ENCODE peak calls at places on chromosome 5, in seven cellular contexts. X is HFFc6; N is CD4-positive, alpha-beta T cell; P is mammary epithelial cell; B is fibroblast of mammary gland; W is kidney epithelial cell; F is tibial artery. O is an unnamed sample.

GRCh38 chr5:848671-849111 is 2.1 kb downstream of the ZDHHC11 start:
- DNase-seq in X (no peak), N (no peak), P (no peak), B (no peak), W (no peak), F (peak), O (peak)

GRCh38 chr5:177315411-177315810 is 3.7 kb upstream of the MXD3 start:
- DNase-seq in X (no peak), N (no peak), P (no peak), B (no peak), W (no peak), F (no peak), O (peak)

GRCh38 chr5:58040851-58041250 is 419.0 kb downstream of the PLK2 start:
- DNase-seq in X (no peak), N (no peak), P (no peak), B (no peak), W (no peak), F (no peak), O (no peak)

GRCh38 chr5:67879619-67880357 is 335.8 kb upstream of the PIK3R1 start:
- DNase-seq in X (no peak), N (no peak), P (peak), B (peak), W (peak), F (no peak), O (no peak)

GRCh38 chr5:34703767-34704324 is 47.7 kb downstream of the RAI14 start:
- DNase-seq in X (no peak), N (no peak), P (no peak), B (no peak), W (no peak), F (no peak), O (no peak)

GRCh38 chr5:14880688-14881087 is 9.1 kb upstream of the ANKH start:
- DNase-seq in X (no peak), N (no peak), P (peak), B (peak), W (no peak), F (no peak), O (no peak)

GRCh38 chr5:592158-592557 is 20.0 kb upstream of the CEP72 start:
- DNase-seq in X (no peak), N (no peak), P (no peak), B (no peak), W (no peak), F (no peak), O (no peak)

GRCh38 chr5:58451732-58452565 is 7.9 kb downstream of the PLK2 start:
- DNase-seq in X (no peak), N (no peak), P (peak), B (no peak), W (no peak), F (no peak), O (no peak)

GRCh38 chr5:395921-396714 is 46.9 kb upstream of the EXOC3 start:
- DNase-seq in X (no peak), N (no peak), P (no peak), B (no peak), W (no peak), F (no peak), O (no peak)

GRCh38 chr5:173643964-173644363 is 27.5 kb upstream of the BOD1 start:
- DNase-seq in X (no peak), N (no peak), P (no peak), B (no peak), W (no peak), F (no peak), O (no peak)

GRCh38 chr5:125595845-125596244 is 827.4 kb upstream of the GRAMD2B start:
- DNase-seq in X (no peak), N (no peak), P (no peak), B (no peak), W (no peak), F (no peak), O (no peak)

GRCh38 chr5:168159425-168159824 is 132.0 kb upstream of the WWC1 start:
- DNase-seq in X (no peak), N (no peak), P (no peak), B (no peak), W (no peak), F (peak), O (peak)

GRCh38 chr5:72137826-72138409 is 30.6 kb downstream of the MAP1B start:
- DNase-seq in X (no peak), N (no peak), P (no peak), B (no peak), W (no peak), F (no peak), O (no peak)

GRCh38 chr5:10220253-10220652 is 29.4 kb downstream of the ATPSCKMT start:
- DNase-seq in X (no peak), N (no peak), P (no peak), B (no peak), W (no peak), F (no peak), O (no peak)

GRCh38 chr5:142713151-142713706 is 27.3 kb upstream of the FGF1 start:
- DNase-seq in X (peak), N (peak), P (peak), B (peak), W (peak), F (peak), O (peak)

GRCh38 chr5:141986072-141986471 is 17.2 kb downstream of the RNF14 start:
- DNase-seq in X (no peak), N (no peak), P (no peak), B (no peak), W (no peak), F (no peak), O (no peak)

GRCh38 chr5:424259-425110 is 18.5 kb upstream of the EXOC3 start:
- DNase-seq in X (peak), N (no peak), P (no peak), B (peak), W (no peak), F (no peak), O (no peak)

GRCh38 chr5:1315709-1316587 is 21.1 kb upstream of the TERT start:
- DNase-seq in X (no peak), N (peak), P (peak), B (no peak), W (no peak), F (peak), O (peak)

GRCh38 chr5:86880785-86881492 is 263.2 kb downstream of the COX7C start:
- DNase-seq in X (peak), N (peak), P (peak), B (peak), W (peak), F (no peak), O (no peak)

GRCh38 chr5:97162045-97162444 is 19.6 kb upstream of the LIX1 start:
- DNase-seq in X (peak), N (peak), P (peak), B (peak), W (peak), F (peak), O (no peak)

GRCh38 chr5:172722309-172722815 is 48.6 kb downstream of the DUSP1 start:
- DNase-seq in X (no peak), N (no peak), P (no peak), B (no peak), W (no peak), F (no peak), O (no peak)

GRCh38 chr5:23089316-23089715 is 236.2 kb upstream of the CDH12 start:
- DNase-seq in X (no peak), N (no peak), P (no peak), B (no peak), W (no peak), F (no peak), O (no peak)

GRCh38 chr5:41795125-41795524 is 75.1 kb downstream of the OXCT1 start:
- DNase-seq in X (no peak), N (no peak), P (no peak), B (no peak), W (no peak), F (no peak), O (no peak)

GRCh38 chr5:73625314-73625904 is 587 bp upstream of the ARHGEF28 start:
- DNase-seq in X (no peak), N (no peak), P (no peak), B (peak), W (no peak), F (no peak), O (no peak)

GRCh38 chr5:173645437-173645807 is 29.0 kb upstream of the BOD1 start:
- DNase-seq in X (peak), N (no peak), P (no peak), B (no peak), W (peak), F (no peak), O (no peak)

GRCh38 chr5:173205921-173206320 is 29.1 kb downstream of the NKX2-5 start:
- DNase-seq in X (no peak), N (no peak), P (no peak), B (no peak), W (no peak), F (no peak), O (no peak)

GRCh38 chr5:177447066-177447610 is 524 bp downstream of the PRR7 start:
- DNase-seq in X (no peak), N (peak), P (peak), B (peak), W (no peak), F (no peak), O (no peak)

GRCh38 chr5:6402939-6403338 is 24.6 kb upstream of the MED10 start:
- DNase-seq in X (no peak), N (no peak), P (peak), B (no peak), W (no peak), F (no peak), O (no peak)

GRCh38 chr5:7897014-7897600 is 28.2 kb downstream of the MTRR start:
- DNase-seq in X (peak), N (no peak), P (peak), B (peak), W (no peak), F (no peak), O (no peak)

GRCh38 chr5:141762316-141762715 is 80.3 kb upstream of the ARAP3 start:
- DNase-seq in X (no peak), N (no peak), P (no peak), B (no peak), W (no peak), F (no peak), O (no peak)

GRCh38 chr5:92470770-92471169 is 1087.7 kb upstream of the ARRDC3 start:
- DNase-seq in X (no peak), N (no peak), P (no peak), B (no peak), W (no peak), F (no peak), O (no peak)
- TF ChIP-seq CTCF in X (no peak), N (no peak), P (no peak), B (no peak), W (no peak), F (no peak), O (no peak)

GRCh38 chr5:102089883-102090282 is 206.2 kb downstream of the SLCO4C1 start:
- DNase-seq in X (no peak), N (no peak), P (no peak), B (no peak), W (no peak), F (no peak), O (no peak)

DNA sequence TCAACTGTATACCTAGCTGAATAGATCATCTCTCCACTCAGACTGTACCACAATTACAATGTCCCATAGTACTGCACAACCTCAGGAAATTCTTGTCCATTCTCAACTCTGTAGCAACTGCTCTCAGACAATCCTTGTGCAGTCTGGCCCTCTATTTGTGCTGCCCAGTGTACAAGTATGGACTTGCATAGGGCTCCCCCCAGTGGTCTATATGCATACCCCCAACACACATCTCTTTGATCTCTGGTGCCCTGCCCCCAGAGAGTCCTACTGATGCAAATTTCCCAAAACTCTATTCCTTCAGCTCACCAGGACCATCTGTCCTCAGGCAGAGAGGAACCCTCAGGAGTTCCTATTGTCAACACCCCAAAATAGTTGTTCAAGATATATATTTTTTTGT is 205.3 kb downstream of the SLCO4C1 start:
- DNase-seq in X (no peak), N (no peak), P (no peak), B (no peak), W (no peak), F (no peak), O (no peak)
- TF ChIP-seq CTCF in X (no peak), N (no peak), P (no peak), B (no peak), W (peak), F (no peak), O (peak)

GRCh38 chr5:27130587-27130986 is 92.2 kb upstream of the CDH9 start:
- DNase-seq in X (peak), N (no peak), P (no peak), B (peak), W (peak), F (no peak), O (no peak)

GRCh38 chr5:27129926-27130325 is 91.5 kb upstream of the CDH9 start:
- DNase-seq in X (no peak), N (no peak), P (no peak), B (no peak), W (no peak), F (no peak), O (no peak)

GRCh38 chr5:27125856-27126255 is 87.5 kb upstream of the CDH9 start:
- DNase-seq in X (no peak), N (no peak), P (no peak), B (no peak), W (no peak), F (no peak), O (no peak)

GRCh38 chr5:27124590-27124989 is 86.2 kb upstream of the CDH9 start:
- DNase-seq in X (peak), N (no peak), P (peak), B (peak), W (no peak), F (no peak), O (no peak)
- TF ChIP-seq CTCF in X (peak), N (no peak), P (peak), B (peak), W (peak), F (peak), O (no peak)

DNA sequence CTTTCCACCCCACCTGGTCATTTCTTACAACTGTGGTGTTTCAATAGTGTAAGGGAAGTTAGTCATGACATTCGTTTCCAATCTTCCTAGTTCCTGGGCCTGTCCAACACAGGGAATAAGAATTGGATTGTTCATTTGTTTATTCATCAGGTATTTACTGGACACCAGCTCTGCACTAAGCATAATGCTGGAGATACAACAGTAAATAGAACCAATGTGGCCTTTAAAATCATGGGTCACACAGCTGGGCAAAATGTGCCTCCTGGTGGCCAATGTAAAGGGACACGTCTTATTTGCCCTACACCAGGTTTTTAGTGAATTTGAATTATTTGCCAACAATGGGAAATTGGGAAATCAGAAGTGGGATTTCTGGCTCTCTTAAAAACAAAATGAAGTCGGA is 10.4 kb downstream of the ABLIM3 start:
- DNase-seq in X (peak), N (no peak), P (no peak), B (peak), W (no peak), F (no peak), O (no peak)
- TF ChIP-seq CTCF in X (peak), N (no peak), P (no peak), B (peak), W (peak), F (no peak), O (peak)